ENCODE peak calls at places on chromosomes 7 and 10, in nine cellular contexts. W is H1; D is CD8-positive, alpha-beta T cell; N is cardiac fibroblast; Y is foreskin fibroblast; V is choroid plexus epithelial cell; U is PC-9; G is fibroblast of the aortic adventitia; S is suprapubic skin. Q is an unnamed sample.

GRCh38 chr7:146660839-146661238 is 544.2 kb downstream of the CNTNAP2 start:
- DNase-seq in W (no peak), D (no peak), N (no peak), Y (no peak), V (peak), U (no peak), G (no peak), S (no peak), Q (no peak)

GRCh38 chr10:1570652-1571051 is 166.7 kb downstream of the ADARB2 start:
- DNase-seq in W (no peak), D (no peak), N (no peak), Y (no peak), V (no peak), U (no peak), G (no peak), S (no peak), Q (no peak)

GRCh38 chr7:90298145-90299038 is 22.7 kb downstream of the FAM237B start:
- DNase-seq in W (no peak), D (no peak), N (peak), Y (peak), V (peak), U (no peak), G (peak), S (no peak), Q (peak)

GRCh38 chr10:44902838-44903545 is 8.1 kb upstream of the TMEM72 start:
- DNase-seq in W (no peak), D (no peak), N (no peak), Y (no peak), V (no peak), U (no peak), G (no peak), S (no peak), Q (no peak)

GRCh38 chr10:43647576-43647975 is 1.1 kb downstream of the ZNF32 start:
- DNase-seq in W (no peak), D (no peak), N (no peak), Y (no peak), V (no peak), U (no peak), G (peak), S (no peak), Q (no peak)

GRCh38 chr7:24216576-24217116 is 67.3 kb upstream of the NPY start:
- DNase-seq in W (no peak), D (no peak), N (peak), Y (peak), V (peak), U (peak), G (peak), S (no peak), Q (no peak)

GRCh38 chr7:114412548-114412947 is 2.1 kb upstream of the FOXP2 start:
- DNase-seq in W (no peak), D (no peak), N (no peak), Y (no peak), V (no peak), U (no peak), G (no peak), S (no peak), Q (no peak)

GRCh38 chr10:6737080-6737641 is 157.1 kb upstream of the PRKCQ start:
- DNase-seq in W (peak), D (no peak), N (peak), Y (peak), V (peak), U (peak), G (peak), S (no peak), Q (peak)

GRCh38 chr7:21028186-21028989 is 241.7 kb upstream of the SP8 start:
- DNase-seq in W (no peak), D (no peak), N (no peak), Y (no peak), V (peak), U (no peak), G (no peak), S (no peak), Q (no peak)

GRCh38 chr10:8032558-8032957 is 21.9 kb upstream of the GATA3 start:
- DNase-seq in W (no peak), D (no peak), N (no peak), Y (no peak), V (no peak), U (no peak), G (no peak), S (no peak), Q (no peak)

GRCh38 chr10:13823046-13823711 is 236.4 kb downstream of the PRPF18 start:
- DNase-seq in W (peak), D (no peak), N (no peak), Y (no peak), V (no peak), U (no peak), G (no peak), S (no peak), Q (no peak)

GRCh38 chr10:31299119-31299518 is 19.9 kb upstream of the ZEB1 start:
- DNase-seq in W (no peak), D (no peak), N (no peak), Y (no peak), V (peak), U (peak), G (no peak), S (no peak), Q (no peak)

GRCh38 chr7:5448378-5449042 is 24.9 kb upstream of the TNRC18 start:
- DNase-seq in W (no peak), D (no peak), N (no peak), Y (no peak), V (no peak), U (no peak), G (no peak), S (no peak), Q (no peak)

GRCh38 chr7:48089415-48089975 is 430 bp downstream of the UPP1 start:
- DNase-seq in W (no peak), D (peak), N (peak), Y (peak), V (no peak), U (peak), G (no peak), S (peak), Q (peak)

GRCh38 chr7:93013471-93014061 is 104.2 kb downstream of the SAMD9 start:
- DNase-seq in W (no peak), D (no peak), N (no peak), Y (peak), V (no peak), U (no peak), G (no peak), S (no peak), Q (no peak)

GRCh38 chr7:125358551-125359167 is 429.0 kb upstream of the POT1 start:
- DNase-seq in W (no peak), D (no peak), N (peak), Y (no peak), V (peak), U (no peak), G (peak), S (no peak), Q (no peak)

GRCh38 chr7:191105-192034 is 1.0 kb upstream of the FAM20C start:
- DNase-seq in W (no peak), D (no peak), N (peak), Y (peak), V (peak), U (no peak), G (peak), S (no peak), Q (no peak)

GRCh38 chr10:62268399-62269076 is at the start of gene RTKN2:
- DNase-seq in W (peak), D (peak), N (peak), Y (peak), V (peak), U (peak), G (peak), S (peak), Q (peak)
- TF ChIP-seq CTCF in W (no peak), D (no peak), N (no peak), Y (no peak), V (no peak), U (no peak), G (no peak), S (no peak), Q (no peak)

GRCh38 chr7:26200444-26201260 is at the start of gene HNRNPA2B1:
- DNase-seq in W (peak), D (peak), N (peak), Y (peak), V (peak), U (peak), G (peak), S (peak), Q (peak)
- TF ChIP-seq CTCF in W (no peak), D (no peak), N (no peak), Y (no peak), V (no peak), U (no peak), G (no peak), S (no peak), Q (no peak)

GRCh38 chr7:132142006-132142405 is 434.3 kb downstream of the PLXNA4 start:
- DNase-seq in W (no peak), D (no peak), N (no peak), Y (no peak), V (no peak), U (no peak), G (no peak), S (no peak), Q (no peak)

GRCh38 chr7:132148876-132149275 is 427.4 kb downstream of the PLXNA4 start:
- DNase-seq in W (no peak), D (no peak), N (no peak), Y (no peak), V (no peak), U (no peak), G (no peak), S (no peak), Q (no peak)

GRCh38 chr7:132141109-132141508 is 435.2 kb downstream of the PLXNA4 start:
- DNase-seq in W (no peak), D (no peak), N (peak), Y (peak), V (no peak), U (no peak), G (peak), S (no peak), Q (no peak)

GRCh38 chr7:132145063-132145462 is 431.2 kb downstream of the PLXNA4 start:
- DNase-seq in W (no peak), D (no peak), N (no peak), Y (no peak), V (no peak), U (no peak), G (no peak), S (no peak), Q (no peak)

GRCh38 chr7:132145466-132145865 is 430.8 kb downstream of the PLXNA4 start:
- DNase-seq in W (no peak), D (no peak), N (peak), Y (peak), V (peak), U (peak), G (peak), S (no peak), Q (peak)
- TF ChIP-seq CTCF in W (no peak), D (no peak), N (no peak), Y (no peak), V (no peak), U (peak), G (no peak), S (no peak), Q (no peak)

GRCh38 chr7:27144799-27145166 is 1.3 kb upstream of the HOXA5 start:
- DNase-seq in W (no peak), D (no peak), N (no peak), Y (no peak), V (no peak), U (no peak), G (no peak), S (no peak), Q (no peak)

GRCh38 chr7:27143950-27144798 is 693 bp upstream of the HOXA5 start:
- DNase-seq in W (no peak), D (no peak), N (no peak), Y (no peak), V (no peak), U (no peak), G (no peak), S (no peak), Q (no peak)

GRCh38 chr7:27141591-27142561 is 1.6 kb downstream of the HOXA5 start:
- DNase-seq in W (no peak), D (no peak), N (no peak), Y (no peak), V (no peak), U (no peak), G (no peak), S (no peak), Q (no peak)

GRCh38 chr7:27142562-27143021 is 889 bp downstream of the HOXA5 start:
- DNase-seq in W (no peak), D (no peak), N (no peak), Y (no peak), V (no peak), U (no peak), G (no peak), S (no peak), Q (no peak)

GRCh38 chr7:27143022-27143949 is at the start of gene HOXA5:
- DNase-seq in W (peak), D (no peak), N (peak), Y (peak), V (peak), U (no peak), G (peak), S (peak), Q (no peak)
- TF ChIP-seq CTCF in W (peak), D (no peak), N (peak), Y (peak), V (no peak), U (no peak), G (peak), S (no peak), Q (peak)

GRCh38 chr10:53209941-53210611 is 437.5 kb upstream of the MBL2 start:
- DNase-seq in W (peak), D (no peak), N (peak), Y (no peak), V (peak), U (peak), G (peak), S (no peak), Q (no peak)
- TF ChIP-seq CTCF in W (no peak), D (no peak), N (no peak), Y (no peak), V (peak), U (peak), G (peak), S (no peak), Q (no peak)

DNA sequence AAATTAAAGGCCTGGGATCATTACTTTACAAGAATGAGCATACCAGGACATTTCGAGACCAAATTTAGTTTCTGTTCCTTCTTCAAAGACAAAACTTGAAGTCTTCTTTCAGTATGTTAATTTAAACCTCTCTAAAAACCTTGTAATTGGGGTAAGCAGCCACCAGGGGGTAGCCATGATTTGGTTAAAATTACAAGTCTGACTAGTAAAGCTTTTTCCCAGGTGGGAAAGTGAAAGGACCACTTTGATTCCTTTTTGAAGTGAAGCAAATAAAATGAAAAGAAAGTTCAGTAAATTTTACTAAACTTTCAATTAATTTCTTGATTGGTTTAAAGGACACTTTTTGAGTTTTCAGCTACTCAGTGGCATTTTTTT is 294.3 kb downstream of the BBS9 start:
- DNase-seq in W (peak), D (no peak), N (peak), Y (no peak), V (no peak), U (no peak), G (peak), S (no peak), Q (peak)
- TF ChIP-seq CTCF in W (peak), D (peak), N (peak), Y (peak), V (peak), U (peak), G (peak), S (no peak), Q (peak)

DNA sequence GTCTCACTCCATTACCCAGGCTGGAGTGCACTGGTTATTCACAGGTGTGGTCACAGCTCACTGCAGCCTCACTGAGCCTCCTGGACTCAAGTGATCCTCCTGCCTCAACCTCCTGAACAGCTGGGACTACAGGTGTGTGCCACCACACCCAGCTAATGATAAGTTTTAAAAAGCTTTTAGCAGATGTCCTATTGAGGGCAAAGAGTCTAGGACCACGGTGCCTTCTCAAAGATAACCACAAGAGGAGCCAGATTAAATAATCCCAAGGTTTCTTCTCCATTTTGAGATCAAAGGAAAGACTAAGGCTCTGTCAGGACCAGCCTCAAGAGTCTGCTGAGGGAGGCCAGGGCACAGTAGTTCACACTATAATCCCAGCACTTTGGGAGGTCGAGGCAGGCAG is 4.7 kb downstream of the ATP5MF start:
- DNase-seq in W (no peak), D (no peak), N (no peak), Y (no peak), V (no peak), U (no peak), G (no peak), S (no peak), Q (no peak)
- TF ChIP-seq CTCF in W (no peak), D (no peak), N (no peak), Y (no peak), V (peak), U (no peak), G (no peak), S (no peak), Q (no peak)